ENCODE peak calls at places on chromosome 14, in ten cellular contexts. N, U, M, Y, E, R, P, K, A and X are unnamed samples.

GRCh38 chr14:92690171-92691011 is 58.0 kb downstream of the LGMN start:
- DNase-seq in N (peak; percentile 74), U (no peak), M (no peak), Y (no peak), E (no peak), R (peak; percentile 56), P (no peak), K (no peak), A (no peak), X (peak; percentile 79)

GRCh38 chr14:61145258-61145902 is 135.8 kb downstream of the TMEM30B start:
- DNase-seq in N (peak; percentile 56), U (no peak), M (no peak), Y (no peak), E (no peak), R (no peak), P (no peak), K (no peak), A (no peak), X (no peak)

GRCh38 chr14:63904724-63905123 is 51.9 kb downstream of the SYNE2 start:
- DNase-seq in N (no peak), U (no peak), M (no peak), Y (no peak), E (no peak), R (no peak), P (no peak), K (no peak), A (no peak), X (no peak)

GRCh38 chr14:64860039-64860438 is 19.7 kb downstream of the SPTB start:
- DNase-seq in N (no peak), U (no peak), M (no peak), Y (no peak), E (no peak), R (no peak), P (no peak), K (no peak), A (no peak), X (no peak)

GRCh38 chr14:24690492-24690891 is 56.5 kb upstream of the GZMB start:
- DNase-seq in N (no peak), U (no peak), M (no peak), Y (no peak), E (no peak), R (no peak), P (no peak), K (no peak), A (no peak), X (peak; percentile 3)

GRCh38 chr14:54676822-54677708 is 110.1 kb downstream of the SAMD4A start:
- DNase-seq in N (no peak), U (no peak), M (no peak), Y (no peak), E (no peak), R (peak; percentile 65), P (peak; percentile 40), K (no peak), A (peak; percentile 71), X (no peak)

GRCh38 chr14:69684461-69685183 is 73.2 kb downstream of the SUSD6 start:
- DNase-seq in N (no peak), U (no peak), M (no peak), Y (no peak), E (no peak), R (no peak), P (no peak), K (no peak), A (no peak), X (no peak)

GRCh38 chr14:67944605-67945004 is 125.0 kb downstream of the RAD51B start:
- DNase-seq in N (no peak), U (no peak), M (no peak), Y (no peak), E (no peak), R (no peak), P (no peak), K (no peak), A (no peak), X (no peak)

GRCh38 chr14:93965968-93966474 is 10.3 kb downstream of the ASB2 start:
- DNase-seq in N (no peak), U (no peak), M (no peak), Y (no peak), E (no peak), R (no peak), P (no peak), K (no peak), A (no peak), X (no peak)

GRCh38 chr14:53378142-53378541 is 225.0 kb upstream of the DDHD1 start:
- DNase-seq in N (no peak), U (no peak), M (no peak), Y (no peak), E (no peak), R (no peak), P (no peak), K (no peak), A (no peak), X (no peak)

GRCh38 chr14:79584679-79585078 is 626.6 kb downstream of the DIO2 start:
- DNase-seq in N (no peak), U (no peak), M (no peak), Y (no peak), E (no peak), R (peak; percentile 88), P (no peak), K (no peak), A (no peak), X (no peak)

GRCh38 chr14:94295360-94296180 is 2.5 kb upstream of the SERPINA10 start:
- DNase-seq in N (no peak), U (no peak), M (no peak), Y (no peak), E (no peak), R (no peak), P (no peak), K (no peak), A (no peak), X (no peak)

GRCh38 chr14:59161571-59162175 is 26.8 kb upstream of the DAAM1 start:
- DNase-seq in N (no peak), U (no peak), M (peak; percentile 35), Y (no peak), E (no peak), R (no peak), P (no peak), K (no peak), A (no peak), X (no peak)

GRCh38 chr14:69710378-69710777 is 56.6 kb upstream of the SRSF5 start:
- DNase-seq in N (no peak), U (no peak), M (no peak), Y (no peak), E (no peak), R (no peak), P (no peak), K (no peak), A (no peak), X (no peak)

GRCh38 chr14:56676042-56676441 is 96.4 kb downstream of the TMEM260 start:
- DNase-seq in N (no peak), U (no peak), M (no peak), Y (no peak), E (no peak), R (no peak), P (no peak), K (no peak), A (no peak), X (no peak)

GRCh38 chr14:83483063-83483462 is 1949.4 kb upstream of the SEL1L start:
- DNase-seq in N (no peak), U (no peak), M (no peak), Y (no peak), E (no peak), R (no peak), P (no peak), K (no peak), A (no peak), X (no peak)

GRCh38 chr14:67820428-67820881 is 876 bp downstream of the RAD51B start:
- DNase-seq in N (peak; percentile 16), U (no peak), M (peak; percentile 30), Y (no peak), E (no peak), R (no peak), P (no peak), K (no peak), A (no peak), X (no peak)

GRCh38 chr14:68695326-68695768 is 97.5 kb downstream of the ZFP36L1 start:
- DNase-seq in N (no peak), U (no peak), M (peak; percentile 92), Y (peak; percentile 53), E (no peak), R (peak; percentile 1), P (no peak), K (no peak), A (peak; percentile 15), X (no peak)

GRCh38 chr14:103597623-103598372 is 31.2 kb upstream of the KLC1 start:
- DNase-seq in N (no peak), U (no peak), M (no peak), Y (no peak), E (no peak), R (no peak), P (no peak), K (no peak), A (no peak), X (no peak)

GRCh38 chr14:81970307-81970706 is 436.7 kb upstream of the SEL1L start:
- DNase-seq in N (no peak), U (no peak), M (no peak), Y (no peak), E (no peak), R (no peak), P (no peak), K (no peak), A (no peak), X (no peak)

GRCh38 chr14:97412933-97413574 is 615.9 kb downstream of the VRK1 start:
- DNase-seq in N (no peak), U (no peak), M (no peak), Y (no peak), E (no peak), R (no peak), P (no peak), K (no peak), A (no peak), X (no peak)

GRCh38 chr14:34331728-34332623 is 130.1 kb downstream of the SPTSSA start:
- DNase-seq in N (peak; percentile 71), U (peak; percentile 11), M (peak; percentile 52), Y (peak; percentile 34), E (peak; percentile 27), R (peak; percentile 76), P (peak; percentile 67), K (peak; percentile 38), A (no peak), X (peak; percentile 57)

GRCh38 chr14:103284574-103285467 is 49.2 kb upstream of the EIF5 start:
- DNase-seq in N (no peak), U (no peak), M (no peak), Y (no peak), E (no peak), R (no peak), P (peak; percentile 51), K (no peak), A (no peak), X (peak; percentile 9)

GRCh38 chr14:23776296-23776695 is 140.1 kb downstream of the DHRS2 start:
- DNase-seq in N (no peak), U (no peak), M (no peak), Y (no peak), E (no peak), R (no peak), P (no peak), K (no peak), A (no peak), X (no peak)

GRCh38 chr14:85556263-85556662 is 26.3 kb downstream of the FLRT2 start:
- DNase-seq in N (no peak), U (no peak), M (no peak), Y (no peak), E (no peak), R (no peak), P (no peak), K (no peak), A (no peak), X (no peak)

GRCh38 chr14:61247935-61248334 is 33.2 kb downstream of the TMEM30B start:
- DNase-seq in N (no peak), U (no peak), M (no peak), Y (no peak), E (no peak), R (no peak), P (no peak), K (no peak), A (no peak), X (no peak)